ENCODE peak calls at places on chromosomes 3 and 15, in five cellular contexts. P is WTC11, G is endothelial cell of umbilical vein, J is ascending aorta, T is NCI-H1048. A is an unnamed sample.

GRCh38 chr3:103712320-103713008 is 1277.6 kb downstream of the ZPLD1 start:
- DNase-seq in P (no peak), G (peak), J (no peak), T (no peak), A (no peak)

GRCh38 chr15:67018026-67018425 is 47.4 kb upstream of the SMAD3 start:
- DNase-seq in P (no peak), G (no peak), J (no peak), T (no peak), A (no peak)

GRCh38 chr3:116863842-116864626 is 154.5 kb downstream of the TUSC7 start:
- DNase-seq in P (peak), G (peak), J (no peak), T (peak), A (peak)

GRCh38 chr3:85935171-85935570 is 976.4 kb downstream of the CADM2 start:
- DNase-seq in P (no peak), G (no peak), J (no peak), T (no peak), A (no peak)

GRCh38 chr3:119580148-119580760 is 962 bp downstream of the ADPRH start:
- DNase-seq in P (no peak), G (no peak), J (no peak), T (no peak), A (no peak)

GRCh38 chr3:97940034-97940433 is 32.2 kb downstream of the RIOX2 start:
- DNase-seq in P (no peak), G (peak), J (no peak), T (no peak), A (no peak)

GRCh38 chr3:101803152-101803782 is 24.3 kb downstream of the NXPE3 start:
- DNase-seq in P (no peak), G (peak), J (no peak), T (peak), A (no peak)

GRCh38 chr3:63912768-63913588 is 795 bp upstream of the SCAANT1 start:
- DNase-seq in P (peak), G (peak), J (peak), T (no peak), A (no peak)

GRCh38 chr3:52299247-52299657 is 11.6 kb downstream of the GLYCTK start:
- DNase-seq in P (no peak), G (no peak), J (no peak), T (no peak), A (no peak)

GRCh38 chr3:149599236-149599635 is 58.6 kb downstream of the WWTR1 start:
- DNase-seq in P (no peak), G (peak), J (no peak), T (no peak), A (no peak)

GRCh38 chr3:31592764-31593163 is 60.0 kb downstream of the STT3B start:
- DNase-seq in P (no peak), G (no peak), J (no peak), T (no peak), A (no peak)

GRCh38 chr3:150673966-150674365 is 29.8 kb downstream of the ERICH6 start:
- DNase-seq in P (no peak), G (no peak), J (no peak), T (no peak), A (no peak)

GRCh38 chr3:37053753-37054152 is 60.4 kb downstream of the MLH1 start:
- DNase-seq in P (no peak), G (no peak), J (no peak), T (no peak), A (no peak)

GRCh38 chr3:156818890-156819289 is 7.3 kb upstream of the LEKR1 start:
- DNase-seq in P (no peak), G (peak), J (no peak), T (no peak), A (no peak)

GRCh38 chr15:100429116-100429728 is 87.4 kb upstream of the ADAMTS17 start:
- DNase-seq in P (no peak), G (no peak), J (no peak), T (no peak), A (no peak)

GRCh38 chr3:184652465-184652864 is 59.4 kb downstream of the MAGEF1 start:
- DNase-seq in P (no peak), G (no peak), J (no peak), T (no peak), A (no peak)

GRCh38 chr15:66803182-66803729 is 101.2 kb downstream of the SMAD6 start:
- DNase-seq in P (peak), G (peak), J (peak), T (no peak), A (peak)

GRCh38 chr3:132290833-132291232 is 26.4 kb upstream of the ACP3 start:
- DNase-seq in P (no peak), G (no peak), J (no peak), T (no peak), A (no peak)

GRCh38 chr3:37210230-37210629 is 35.8 kb upstream of the LRRFIP2 start:
- DNase-seq in P (no peak), G (no peak), J (no peak), T (no peak), A (no peak)

GRCh38 chr15:40815042-40815678 is 7.9 kb upstream of the DNAJC17 start:
- DNase-seq in P (no peak), G (no peak), J (no peak), T (no peak), A (no peak)

GRCh38 chr15:74793135-74794028 is 11.5 kb downstream of the CSK start:
- DNase-seq in P (no peak), G (no peak), J (no peak), T (no peak), A (no peak)

GRCh38 chr3:60391292-60391691 is 860.0 kb downstream of the FHIT start:
- DNase-seq in P (no peak), G (no peak), J (no peak), T (no peak), A (no peak)

GRCh38 chr3:29764603-29765254 is 483.9 kb downstream of the RBMS3 start:
- DNase-seq in P (no peak), G (peak), J (no peak), T (peak), A (no peak)

GRCh38 chr3:11514191-11514770 is 129.4 kb downstream of the VGLL4 start:
- DNase-seq in P (no peak), G (peak), J (peak), T (no peak), A (no peak)

GRCh38 chr15:71674354-71674753 is 136.0 kb upstream of the NR2E3 start:
- DNase-seq in P (no peak), G (no peak), J (no peak), T (no peak), A (no peak)

GRCh38 chr3:187875868-187876267 is 130.6 kb upstream of the BCL6 start:
- DNase-seq in P (no peak), G (no peak), J (no peak), T (no peak), A (no peak)

GRCh38 chr15:64583519-64583918 is 123.1 kb downstream of the ZNF609 start:
- DNase-seq in P (no peak), G (no peak), J (no peak), T (no peak), A (no peak)

GRCh38 chr15:85542895-85543331 is 162.5 kb downstream of the AKAP13 start:
- DNase-seq in P (no peak), G (peak), J (no peak), T (peak), A (no peak)

GRCh38 chr15:45863881-45864580 is 229.2 kb downstream of the SQOR start:
- DNase-seq in P (no peak), G (no peak), J (no peak), T (no peak), A (no peak)

A was measured in iPS DF 19.7.